ENCODE peak calls at places on chromosome 6, in eight cellular contexts. One of them, this sample, is unnamed. For H3K9me3 and H3K4me1, the result is how much of the 10 kb centered on the place peaks cover.

GRCh38 chr6:14382381-14383236 is 265.0 kb downstream of the CD83 start:
- DNase-seq in suprapubic skin: no peak
- DNase-seq in lower lobe of right lung: no peak
- DNase-seq in CD8-positive, alpha-beta T cell: no peak
- DNase-seq in HCT116: no peak
- DNase-seq in esophagus squamous epithelium: no peak
- DNase-seq in endothelial cell of umbilical vein: no peak
- DNase-seq in pancreas: no peak
- DNase-seq in this sample: no peak

GRCh38 chr6:40444307-40444706 is 142.9 kb downstream of the LRFN2 start:
- DNase-seq in esophagus squamous epithelium: no peak
- DNase-seq in endothelial cell of umbilical vein: no peak
- DNase-seq in CD8-positive, alpha-beta T cell: no peak
- DNase-seq in pancreas: no peak
- DNase-seq in lower lobe of right lung: no peak
- DNase-seq in suprapubic skin: no peak
- DNase-seq in HCT116: no peak
- DNase-seq in this sample: no peak

GRCh38 chr6:117909638-117910037 is 2.6 kb downstream of the SLC35F1 start:
- DNase-seq in CD8-positive, alpha-beta T cell: no peak
- DNase-seq in HCT116: no peak
- DNase-seq in lower lobe of right lung: no peak
- DNase-seq in suprapubic skin: no peak
- DNase-seq in endothelial cell of umbilical vein: no peak
- DNase-seq in pancreas: no peak
- DNase-seq in esophagus squamous epithelium: no peak
- DNase-seq in this sample: no peak

GRCh38 chr6:84618046-84618752 is 146.2 kb downstream of the TBX18 start:
- DNase-seq in endothelial cell of umbilical vein: peak
- DNase-seq in HCT116: no peak
- DNase-seq in lower lobe of right lung: no peak
- DNase-seq in CD8-positive, alpha-beta T cell: no peak
- DNase-seq in esophagus squamous epithelium: no peak
- DNase-seq in pancreas: no peak
- DNase-seq in suprapubic skin: no peak
- DNase-seq in this sample: no peak

GRCh38 chr6:84809504-84809903 is 45.1 kb upstream of the TBX18 start:
- DNase-seq in CD8-positive, alpha-beta T cell: no peak
- DNase-seq in suprapubic skin: no peak
- DNase-seq in lower lobe of right lung: no peak
- DNase-seq in HCT116: no peak
- DNase-seq in pancreas: no peak
- DNase-seq in endothelial cell of umbilical vein: no peak
- DNase-seq in esophagus squamous epithelium: no peak
- DNase-seq in this sample: no peak

GRCh38 chr6:161422710-161423109 is 148.8 kb upstream of the AGPAT4 start:
- DNase-seq in HCT116: no peak
- DNase-seq in suprapubic skin: no peak
- DNase-seq in esophagus squamous epithelium: no peak
- DNase-seq in endothelial cell of umbilical vein: no peak
- DNase-seq in CD8-positive, alpha-beta T cell: no peak
- DNase-seq in lower lobe of right lung: no peak
- DNase-seq in pancreas: no peak
- DNase-seq in this sample: no peak

GRCh38 chr6:67629268-67629667 is 1005.8 kb upstream of the ADGRB3 start:
- DNase-seq in esophagus squamous epithelium: no peak
- DNase-seq in suprapubic skin: no peak
- DNase-seq in CD8-positive, alpha-beta T cell: no peak
- DNase-seq in endothelial cell of umbilical vein: peak
- DNase-seq in pancreas: no peak
- DNase-seq in lower lobe of right lung: no peak
- DNase-seq in HCT116: no peak
- DNase-seq in this sample: no peak

GRCh38 chr6:80376411-80376810 is 269.9 kb downstream of the BCKDHB start:
- DNase-seq in HCT116: no peak
- DNase-seq in esophagus squamous epithelium: no peak
- DNase-seq in pancreas: no peak
- DNase-seq in endothelial cell of umbilical vein: peak
- DNase-seq in lower lobe of right lung: no peak
- DNase-seq in CD8-positive, alpha-beta T cell: no peak
- DNase-seq in suprapubic skin: no peak
- DNase-seq in this sample: no peak

GRCh38 chr6:88349511-88349910 is 183.4 kb upstream of the CNR1 start:
- DNase-seq in HCT116: no peak
- DNase-seq in endothelial cell of umbilical vein: peak
- DNase-seq in pancreas: no peak
- DNase-seq in CD8-positive, alpha-beta T cell: no peak
- DNase-seq in suprapubic skin: no peak
- DNase-seq in esophagus squamous epithelium: no peak
- DNase-seq in lower lobe of right lung: no peak
- DNase-seq in this sample: no peak

GRCh38 chr6:16205377-16206144 is 32.8 kb upstream of the GMPR start:
- DNase-seq in pancreas: no peak
- DNase-seq in suprapubic skin: no peak
- DNase-seq in endothelial cell of umbilical vein: peak
- DNase-seq in esophagus squamous epithelium: no peak
- DNase-seq in HCT116: no peak
- DNase-seq in lower lobe of right lung: no peak
- DNase-seq in CD8-positive, alpha-beta T cell: no peak
- DNase-seq in this sample: no peak

GRCh38 chr6:16238057-16238657 is at the start of gene GMPR:
- DNase-seq in pancreas: peak
- DNase-seq in CD8-positive, alpha-beta T cell: peak
- DNase-seq in endothelial cell of umbilical vein: peak
- DNase-seq in HCT116: peak
- DNase-seq in suprapubic skin: peak
- DNase-seq in lower lobe of right lung: peak
- DNase-seq in esophagus squamous epithelium: no peak
- DNase-seq in this sample: peak

GRCh38 chr6:37260063-37260843 is 2.3 kb upstream of the TMEM217 start:
- DNase-seq in pancreas: no peak
- DNase-seq in HCT116: no peak
- DNase-seq in suprapubic skin: no peak
- DNase-seq in lower lobe of right lung: no peak
- DNase-seq in esophagus squamous epithelium: no peak
- DNase-seq in endothelial cell of umbilical vein: no peak
- DNase-seq in CD8-positive, alpha-beta T cell: no peak
- DNase-seq in this sample: no peak

GRCh38 chr6:296151-297122 is 4.2 kb downstream of the DUSP22 start:
- DNase-seq in suprapubic skin: no peak
- DNase-seq in esophagus squamous epithelium: no peak
- DNase-seq in endothelial cell of umbilical vein: peak
- DNase-seq in pancreas: no peak
- DNase-seq in lower lobe of right lung: no peak
- DNase-seq in HCT116: no peak
- DNase-seq in CD8-positive, alpha-beta T cell: peak
- DNase-seq in this sample: peak

GRCh38 chr6:37389857-37390256 is 36.1 kb downstream of the RNF8 start:
- DNase-seq in esophagus squamous epithelium: no peak
- DNase-seq in HCT116: no peak
- DNase-seq in suprapubic skin: no peak
- DNase-seq in CD8-positive, alpha-beta T cell: no peak
- DNase-seq in endothelial cell of umbilical vein: no peak
- DNase-seq in lower lobe of right lung: no peak
- DNase-seq in pancreas: no peak
- DNase-seq in this sample: no peak

GRCh38 chr6:132797975-132798819 is at the start of gene SLC18B1:
- DNase-seq in endothelial cell of umbilical vein: peak
- DNase-seq in HCT116: no peak
- DNase-seq in pancreas: peak
- DNase-seq in lower lobe of right lung: peak
- DNase-seq in esophagus squamous epithelium: no peak
- DNase-seq in CD8-positive, alpha-beta T cell: peak
- DNase-seq in suprapubic skin: peak
- DNase-seq in this sample: peak

GRCh38 chr6:138800377-138801150 is 4.7 kb downstream of the ECT2L start:
- DNase-seq in suprapubic skin: no peak
- DNase-seq in CD8-positive, alpha-beta T cell: no peak
- DNase-seq in esophagus squamous epithelium: no peak
- DNase-seq in endothelial cell of umbilical vein: no peak
- DNase-seq in HCT116: no peak
- DNase-seq in pancreas: no peak
- DNase-seq in lower lobe of right lung: no peak
- DNase-seq in this sample: no peak
- TF ChIP-seq CTCF in suprapubic skin: no peak
- TF ChIP-seq CTCF in CD8-positive, alpha-beta T cell: no peak
- TF ChIP-seq CTCF in esophagus squamous epithelium: no peak
- TF ChIP-seq CTCF in endothelial cell of umbilical vein: no peak
- TF ChIP-seq CTCF in HCT116: peak
- TF ChIP-seq CTCF in pancreas: no peak
- TF ChIP-seq CTCF in lower lobe of right lung: no peak
- TF ChIP-seq CTCF in this sample: no peak

DNA sequence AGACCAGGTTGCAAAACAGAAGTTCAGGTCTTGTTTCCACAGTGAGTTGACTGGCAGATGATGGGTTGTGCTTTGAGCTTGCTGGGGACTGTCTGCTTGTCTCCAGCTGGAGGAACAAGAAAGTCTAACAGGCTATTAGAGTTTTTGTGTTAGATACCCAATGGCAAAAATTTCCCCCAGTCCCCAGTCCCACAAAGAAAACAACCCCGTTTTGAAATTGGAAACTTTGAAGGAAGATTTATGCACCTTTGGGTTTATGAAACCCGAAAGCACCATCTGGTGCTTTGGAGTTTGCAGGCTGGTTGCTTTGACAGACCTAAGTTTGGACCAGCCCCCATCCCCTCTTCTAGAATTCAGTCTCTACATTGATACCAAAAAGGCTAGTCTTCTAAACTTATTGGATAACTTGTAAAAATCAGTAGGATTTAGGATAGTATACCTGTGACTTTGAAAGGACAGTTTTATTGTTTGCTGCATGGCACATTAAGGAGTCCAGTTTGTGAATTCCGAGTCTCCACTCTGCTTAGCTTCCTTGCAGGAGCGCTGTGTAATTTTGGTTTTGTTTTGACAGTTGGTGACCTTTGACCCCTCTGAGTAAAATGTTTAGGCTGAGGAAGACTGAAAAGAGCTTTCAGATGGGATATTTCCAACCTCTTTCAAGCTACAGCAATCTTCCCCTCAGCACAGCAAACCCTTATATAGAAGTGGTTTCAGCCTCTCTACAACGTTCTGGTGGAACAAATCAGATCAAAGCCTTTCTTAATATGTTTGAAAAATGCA is 25.5 kb upstream of the PRL start:
- DNase-seq in HCT116: no peak
- DNase-seq in pancreas: no peak
- DNase-seq in CD8-positive, alpha-beta T cell: no peak
- DNase-seq in suprapubic skin: no peak
- DNase-seq in lower lobe of right lung: no peak
- DNase-seq in endothelial cell of umbilical vein: peak
- DNase-seq in esophagus squamous epithelium: no peak
- DNase-seq in this sample: no peak
- H3K9me3 ChIP-seq in HCT116: under half
- H3K9me3 ChIP-seq in pancreas: under half
- H3K9me3 ChIP-seq in CD8-positive, alpha-beta T cell: under half
- H3K9me3 ChIP-seq in suprapubic skin: under half
- H3K9me3 ChIP-seq in lower lobe of right lung: under half
- H3K9me3 ChIP-seq in endothelial cell of umbilical vein: under half
- H3K9me3 ChIP-seq in esophagus squamous epithelium: under half
- H3K9me3 ChIP-seq in this sample: under half

DNA sequence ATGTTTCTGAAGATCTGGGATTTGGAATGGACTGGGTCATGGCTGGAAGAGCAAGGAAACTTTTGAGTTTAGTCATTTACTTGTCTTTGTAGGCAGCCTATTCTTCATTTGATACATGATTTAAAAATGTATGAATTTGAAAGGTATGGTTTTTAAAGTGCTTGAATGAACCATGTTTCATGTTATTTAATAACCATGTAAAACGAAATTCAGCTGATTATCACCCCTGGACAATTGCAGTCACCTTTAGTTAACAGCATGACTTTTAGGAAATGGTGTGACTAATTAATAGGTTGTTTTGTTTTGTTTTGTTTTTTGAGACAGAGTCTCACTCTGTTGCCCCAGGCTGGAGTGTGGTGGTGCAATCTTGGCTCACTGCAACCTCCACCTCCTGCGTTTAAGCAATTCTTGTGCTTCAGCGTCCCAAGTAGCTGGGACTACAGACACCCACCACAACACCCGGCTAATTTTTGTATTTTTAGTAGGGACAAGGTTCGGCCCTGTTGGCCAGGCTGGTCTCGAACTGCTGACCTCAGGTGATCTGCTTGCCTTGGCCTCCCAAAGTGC is 2.1 kb downstream of the STX11 start:
- DNase-seq in pancreas: no peak
- DNase-seq in esophagus squamous epithelium: no peak
- DNase-seq in HCT116: no peak
- DNase-seq in CD8-positive, alpha-beta T cell: no peak
- DNase-seq in endothelial cell of umbilical vein: no peak
- DNase-seq in suprapubic skin: no peak
- DNase-seq in lower lobe of right lung: peak
- DNase-seq in this sample: no peak
- H3K4me1 ChIP-seq in pancreas: under half
- H3K4me1 ChIP-seq in esophagus squamous epithelium: under half
- H3K4me1 ChIP-seq in HCT116: under half
- H3K4me1 ChIP-seq in CD8-positive, alpha-beta T cell: under half
- H3K4me1 ChIP-seq in endothelial cell of umbilical vein: under half
- H3K4me1 ChIP-seq in suprapubic skin: under half
- H3K4me1 ChIP-seq in lower lobe of right lung: under half
- H3K4me1 ChIP-seq in this sample: under half

GRCh38 chr6:9851006-9851405 is 563.9 kb downstream of the TFAP2A start:
- DNase-seq in suprapubic skin: no peak
- DNase-seq in HCT116: no peak
- DNase-seq in lower lobe of right lung: no peak
- DNase-seq in CD8-positive, alpha-beta T cell: no peak
- DNase-seq in pancreas: no peak
- DNase-seq in esophagus squamous epithelium: no peak
- DNase-seq in endothelial cell of umbilical vein: no peak
- DNase-seq in this sample: no peak

GRCh38 chr6:9848094-9848493 is 566.8 kb downstream of the TFAP2A start:
- DNase-seq in suprapubic skin: no peak
- DNase-seq in HCT116: no peak
- DNase-seq in CD8-positive, alpha-beta T cell: no peak
- DNase-seq in pancreas: no peak
- DNase-seq in lower lobe of right lung: no peak
- DNase-seq in endothelial cell of umbilical vein: no peak
- DNase-seq in esophagus squamous epithelium: no peak
- DNase-seq in this sample: no peak

DNA sequence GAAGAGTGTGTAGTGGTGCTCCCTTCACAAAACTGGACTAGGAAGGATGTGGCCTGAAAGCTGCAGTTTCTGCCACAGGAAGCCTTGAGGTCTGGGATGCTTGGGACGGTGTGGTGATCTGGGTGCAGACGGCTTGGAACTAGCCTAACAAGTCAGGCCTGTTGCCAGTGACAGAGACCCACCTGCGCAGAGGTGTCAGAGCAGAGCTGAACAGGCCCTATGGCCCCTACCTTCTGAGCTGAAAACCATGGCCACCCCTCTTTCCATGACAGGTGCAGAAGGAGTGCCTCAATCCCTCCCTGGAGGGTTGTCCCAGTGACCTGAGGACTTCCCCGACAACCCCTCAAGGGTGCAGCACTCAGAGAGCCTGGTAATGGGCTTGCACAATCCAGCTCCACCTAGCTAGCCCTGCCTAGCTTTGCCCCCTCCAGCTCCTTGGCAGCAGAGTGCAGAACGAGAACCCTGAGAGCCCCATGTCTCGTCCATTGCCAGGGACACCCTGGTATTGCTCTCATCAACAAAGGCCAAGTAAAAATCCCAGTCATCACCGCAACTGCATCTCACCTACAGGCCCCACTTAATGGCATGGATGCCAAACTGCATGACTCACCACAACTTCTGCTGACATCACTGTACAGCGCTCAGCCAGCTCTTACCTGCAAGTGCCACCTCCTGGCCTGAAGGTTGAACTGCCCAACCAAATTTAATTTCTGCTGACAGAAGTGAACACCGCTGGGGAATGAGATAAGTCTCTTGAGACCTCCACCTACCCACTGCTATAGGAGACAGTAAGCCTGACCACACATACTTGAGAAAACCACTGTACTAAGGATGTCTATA is 563.1 kb downstream of the TFAP2A start:
- DNase-seq in lower lobe of right lung: no peak
- DNase-seq in esophagus squamous epithelium: no peak
- DNase-seq in suprapubic skin: no peak
- DNase-seq in endothelial cell of umbilical vein: no peak
- DNase-seq in CD8-positive, alpha-beta T cell: no peak
- DNase-seq in pancreas: no peak
- DNase-seq in HCT116: peak
- DNase-seq in this sample: no peak
- TF ChIP-seq CTCF in lower lobe of right lung: no peak
- TF ChIP-seq CTCF in esophagus squamous epithelium: peak
- TF ChIP-seq CTCF in suprapubic skin: no peak
- TF ChIP-seq CTCF in endothelial cell of umbilical vein: no peak
- TF ChIP-seq CTCF in CD8-positive, alpha-beta T cell: no peak
- TF ChIP-seq CTCF in pancreas: no peak
- TF ChIP-seq CTCF in HCT116: peak
- TF ChIP-seq CTCF in this sample: no peak

This sample was measured in mucosa of descending colon.